ENCODE peak calls at places on chromosome 21, in five cellular contexts. One of them, this sample, is unnamed.

GRCh38 chr21:34968414-34969333 is 80.4 kb downstream of the RUNX1 start:
- DNase-seq in activated CD4-positive, alpha-beta T cell treated with anti-CD3 and anti-CD28 coated beads for 24 hours: no peak
- DNase-seq in stimulated activated CD4-positive, alpha-beta T cell treated with anti-CD3 and anti-CD28 coated beads, Interleukin-2, amount 100 ng/mL, for 48 hours: peak; percentile 39
- DNase-seq in left cardiac atrium: no peak
- DNase-seq in Calu3: no peak
- DNase-seq in this sample: no peak

GRCh38 chr21:26846036-26846931 is 1.1 kb upstream of the ADAMTS1 start:
- DNase-seq in stimulated activated CD4-positive, alpha-beta T cell treated with anti-CD3 and anti-CD28 coated beads, Interleukin-2, amount 100 ng/mL, for 48 hours: no peak
- DNase-seq in activated CD4-positive, alpha-beta T cell treated with anti-CD3 and anti-CD28 coated beads for 24 hours: no peak
- DNase-seq in Calu3: peak; percentile 12
- DNase-seq in left cardiac atrium: peak; percentile 92
- DNase-seq in this sample: peak; percentile 80

GRCh38 chr21:42056996-42057689 is 14.0 kb upstream of the UMODL1 start:
- DNase-seq in stimulated activated CD4-positive, alpha-beta T cell treated with anti-CD3 and anti-CD28 coated beads, Interleukin-2, amount 100 ng/mL, for 48 hours: no peak
- DNase-seq in activated CD4-positive, alpha-beta T cell treated with anti-CD3 and anti-CD28 coated beads for 24 hours: no peak
- DNase-seq in Calu3: peak; percentile 58
- DNase-seq in left cardiac atrium: peak; percentile 67
- DNase-seq in this sample: no peak

GRCh38 chr21:28675265-28676041 is 317.2 kb downstream of the LTN1 start:
- DNase-seq in left cardiac atrium: no peak
- DNase-seq in activated CD4-positive, alpha-beta T cell treated with anti-CD3 and anti-CD28 coated beads for 24 hours: no peak
- DNase-seq in stimulated activated CD4-positive, alpha-beta T cell treated with anti-CD3 and anti-CD28 coated beads, Interleukin-2, amount 100 ng/mL, for 48 hours: no peak
- DNase-seq in Calu3: no peak
- DNase-seq in this sample: no peak

GRCh38 chr21:45528028-45528705 is 14.1 kb downstream of the SLC19A1 start:
- DNase-seq in stimulated activated CD4-positive, alpha-beta T cell treated with anti-CD3 and anti-CD28 coated beads, Interleukin-2, amount 100 ng/mL, for 48 hours: no peak
- DNase-seq in Calu3: no peak
- DNase-seq in left cardiac atrium: peak; percentile 9
- DNase-seq in activated CD4-positive, alpha-beta T cell treated with anti-CD3 and anti-CD28 coated beads for 24 hours: no peak
- DNase-seq in this sample: no peak

GRCh38 chr21:36547464-36547863 is 67.5 kb upstream of the CLDN14 start:
- DNase-seq in activated CD4-positive, alpha-beta T cell treated with anti-CD3 and anti-CD28 coated beads for 24 hours: no peak
- DNase-seq in left cardiac atrium: no peak
- DNase-seq in Calu3: no peak
- DNase-seq in stimulated activated CD4-positive, alpha-beta T cell treated with anti-CD3 and anti-CD28 coated beads, Interleukin-2, amount 100 ng/mL, for 48 hours: no peak
- DNase-seq in this sample: no peak

GRCh38 chr21:45286671-45287437 is 841 bp downstream of the POFUT2 start:
- DNase-seq in left cardiac atrium: no peak
- DNase-seq in Calu3: no peak
- DNase-seq in stimulated activated CD4-positive, alpha-beta T cell treated with anti-CD3 and anti-CD28 coated beads, Interleukin-2, amount 100 ng/mL, for 48 hours: no peak
- DNase-seq in activated CD4-positive, alpha-beta T cell treated with anti-CD3 and anti-CD28 coated beads for 24 hours: no peak
- DNase-seq in this sample: no peak

GRCh38 chr21:46229133-46229922 is 754 bp upstream of the LSS start:
- DNase-seq in activated CD4-positive, alpha-beta T cell treated with anti-CD3 and anti-CD28 coated beads for 24 hours: no peak
- DNase-seq in stimulated activated CD4-positive, alpha-beta T cell treated with anti-CD3 and anti-CD28 coated beads, Interleukin-2, amount 100 ng/mL, for 48 hours: no peak
- DNase-seq in left cardiac atrium: no peak
- DNase-seq in Calu3: no peak
- DNase-seq in this sample: peak; percentile 18

GRCh38 chr21:26842300-26842699 is 2.9 kb downstream of the ADAMTS1 start:
- DNase-seq in activated CD4-positive, alpha-beta T cell treated with anti-CD3 and anti-CD28 coated beads for 24 hours: no peak
- DNase-seq in left cardiac atrium: no peak
- DNase-seq in stimulated activated CD4-positive, alpha-beta T cell treated with anti-CD3 and anti-CD28 coated beads, Interleukin-2, amount 100 ng/mL, for 48 hours: no peak
- DNase-seq in Calu3: no peak
- DNase-seq in this sample: peak; percentile 33

GRCh38 chr21:39364949-39365348 is 16.1 kb upstream of the HMGN1 start:
- DNase-seq in left cardiac atrium: no peak
- DNase-seq in stimulated activated CD4-positive, alpha-beta T cell treated with anti-CD3 and anti-CD28 coated beads, Interleukin-2, amount 100 ng/mL, for 48 hours: no peak
- DNase-seq in activated CD4-positive, alpha-beta T cell treated with anti-CD3 and anti-CD28 coated beads for 24 hours: no peak
- DNase-seq in Calu3: no peak
- DNase-seq in this sample: no peak

GRCh38 chr21:24856326-24856725 is 751.0 kb downstream of the MRPL39 start:
- DNase-seq in stimulated activated CD4-positive, alpha-beta T cell treated with anti-CD3 and anti-CD28 coated beads, Interleukin-2, amount 100 ng/mL, for 48 hours: no peak
- DNase-seq in activated CD4-positive, alpha-beta T cell treated with anti-CD3 and anti-CD28 coated beads for 24 hours: no peak
- DNase-seq in Calu3: no peak
- DNase-seq in left cardiac atrium: no peak
- DNase-seq in this sample: no peak

GRCh38 chr21:14056771-14057191 is 154.0 kb downstream of the LIPI start:
- DNase-seq in Calu3: no peak
- DNase-seq in stimulated activated CD4-positive, alpha-beta T cell treated with anti-CD3 and anti-CD28 coated beads, Interleukin-2, amount 100 ng/mL, for 48 hours: no peak
- DNase-seq in activated CD4-positive, alpha-beta T cell treated with anti-CD3 and anti-CD28 coated beads for 24 hours: no peak
- DNase-seq in left cardiac atrium: no peak
- DNase-seq in this sample: no peak

GRCh38 chr21:14382486-14382834 is 486 bp downstream of the HSPA13 start:
- DNase-seq in stimulated activated CD4-positive, alpha-beta T cell treated with anti-CD3 and anti-CD28 coated beads, Interleukin-2, amount 100 ng/mL, for 48 hours: no peak
- DNase-seq in Calu3: peak; percentile 3
- DNase-seq in activated CD4-positive, alpha-beta T cell treated with anti-CD3 and anti-CD28 coated beads for 24 hours: peak; percentile 21
- DNase-seq in left cardiac atrium: no peak
- DNase-seq in this sample: no peak

GRCh38 chr21:45988366-45989347 is 7.1 kb downstream of the COL6A1 start:
- DNase-seq in activated CD4-positive, alpha-beta T cell treated with anti-CD3 and anti-CD28 coated beads for 24 hours: no peak
- DNase-seq in Calu3: no peak
- DNase-seq in stimulated activated CD4-positive, alpha-beta T cell treated with anti-CD3 and anti-CD28 coated beads, Interleukin-2, amount 100 ng/mL, for 48 hours: no peak
- DNase-seq in left cardiac atrium: no peak
- DNase-seq in this sample: no peak

GRCh38 chr21:38984982-38985422 is 179.3 kb downstream of the ETS2 start:
- DNase-seq in Calu3: no peak
- DNase-seq in left cardiac atrium: no peak
- DNase-seq in stimulated activated CD4-positive, alpha-beta T cell treated with anti-CD3 and anti-CD28 coated beads, Interleukin-2, amount 100 ng/mL, for 48 hours: no peak
- DNase-seq in activated CD4-positive, alpha-beta T cell treated with anti-CD3 and anti-CD28 coated beads for 24 hours: no peak
- DNase-seq in this sample: no peak

GRCh38 chr21:37566790-37567725 is 200.5 kb downstream of the DYRK1A start:
- DNase-seq in stimulated activated CD4-positive, alpha-beta T cell treated with anti-CD3 and anti-CD28 coated beads, Interleukin-2, amount 100 ng/mL, for 48 hours: no peak
- DNase-seq in Calu3: no peak
- DNase-seq in activated CD4-positive, alpha-beta T cell treated with anti-CD3 and anti-CD28 coated beads for 24 hours: no peak
- DNase-seq in left cardiac atrium: peak; percentile 46
- DNase-seq in this sample: no peak

GRCh38 chr21:33325222-33326067 is 675 bp downstream of the IFNAR1 start:
- DNase-seq in activated CD4-positive, alpha-beta T cell treated with anti-CD3 and anti-CD28 coated beads for 24 hours: peak; percentile 49
- DNase-seq in stimulated activated CD4-positive, alpha-beta T cell treated with anti-CD3 and anti-CD28 coated beads, Interleukin-2, amount 100 ng/mL, for 48 hours: peak; percentile 54
- DNase-seq in Calu3: peak; percentile 43
- DNase-seq in left cardiac atrium: peak; percentile 82
- DNase-seq in this sample: peak; percentile 48

GRCh38 chr21:33158654-33159053 is 71.1 kb upstream of the IFNAR2 start:
- DNase-seq in stimulated activated CD4-positive, alpha-beta T cell treated with anti-CD3 and anti-CD28 coated beads, Interleukin-2, amount 100 ng/mL, for 48 hours: no peak
- DNase-seq in activated CD4-positive, alpha-beta T cell treated with anti-CD3 and anti-CD28 coated beads for 24 hours: no peak
- DNase-seq in Calu3: no peak
- DNase-seq in left cardiac atrium: no peak
- DNase-seq in this sample: no peak

This sample was measured in ACHN.